ENCODE peak calls at places on chromosomes 11 and 22, in seven cellular contexts. U is IMR-90; G is AG09309; P is endodermal cell; V is CD4-positive, alpha-beta memory T cell; O is A549; X is stomach. I is an unnamed sample.
A peak's percentile ranks its signal among the peaks of the same experiment; 100 is the strongest.

GRCh38 chr11:3137486-3138177 is 27.5 kb downstream of the OSBPL5 start:
- DNase-seq in V (no peak), U (no peak), P (peak; percentile 22), O (no peak), X (no peak), G (no peak), I (no peak)

GRCh38 chr11:35163707-35164496 is 24.9 kb downstream of the CD44 start:
- DNase-seq in P (peak; percentile 64), X (no peak), V (peak; percentile 60), U (peak; percentile 31), O (no peak), G (no peak), I (no peak)

GRCh38 chr11:16088774-16089173 is 267.6 kb downstream of the SOX6 start:
- DNase-seq in U (no peak), P (no peak), X (no peak), G (no peak), O (no peak), V (no peak), I (no peak)

GRCh38 chr22:22085702-22086500 is 103.3 kb upstream of the TOP3B start:
- DNase-seq in U (peak; percentile 72), G (no peak), X (no peak), V (no peak), P (no peak), O (no peak), I (peak; percentile 22)

GRCh38 chr11:75505966-75506692 is 19.6 kb downstream of the GDPD5 start:
- DNase-seq in P (no peak), V (no peak), X (no peak), G (no peak), U (no peak), O (no peak), I (no peak)

GRCh38 chr11:61732705-61733104 is 19.7 kb upstream of the MYRF start:
- DNase-seq in P (no peak), U (peak; percentile 34), X (no peak), G (no peak), V (no peak), O (no peak), I (no peak)

GRCh38 chr11:85827768-85828639 is 17.1 kb upstream of the SYTL2 start:
- DNase-seq in V (peak; percentile 73), P (no peak), G (peak; percentile 91), U (peak; percentile 91), X (no peak), O (peak; percentile 85), I (peak; percentile 86)

GRCh38 chr11:46710821-46711269 is 8.2 kb upstream of the F2 start:
- DNase-seq in V (no peak), U (peak; percentile 97), O (peak; percentile 53), G (peak; percentile 85), P (no peak), X (no peak), I (peak; percentile 83)

GRCh38 chr11:128895505-128895904 is 4.3 kb downstream of the KCNJ5 start:
- DNase-seq in U (no peak), X (no peak), G (no peak), V (no peak), P (no peak), O (no peak), I (no peak)

GRCh38 chr11:27028653-27029052 is 12.0 kb upstream of the BBOX1 start:
- DNase-seq in V (no peak), O (no peak), X (no peak), G (no peak), U (no peak), P (no peak), I (no peak)

GRCh38 chr22:31091106-31091975 is 10.2 kb downstream of the SMTN start:
- DNase-seq in G (no peak), O (no peak), X (no peak), V (no peak), U (no peak), P (peak; percentile 42), I (no peak)
- H3K4me3 ChIP-seq in G (no peak overlapping the region), O (no peak overlapping the region), X (peak overlapping the region; percentile 2), V (no peak overlapping the region), U (no peak overlapping the region), P (no peak overlapping the region), I (no peak overlapping the region)

GRCh38 chr22:42639541-42640241 is 710 bp downstream of the ATP5MGL start:
- DNase-seq in G (no peak), O (no peak), U (no peak), P (no peak), V (no peak), X (no peak), I (no peak)
- H3K4me3 ChIP-seq in G (no peak overlapping the region), O (no peak overlapping the region), U (no peak overlapping the region), P (no peak overlapping the region), V (no peak overlapping the region), X (no peak overlapping the region), I (no peak overlapping the region)

GRCh38 chr11:126391970-126392637 is 36.6 kb downstream of the ST3GAL4 start:
- DNase-seq in O (peak; percentile 14), X (no peak), P (peak; percentile 72), U (no peak), V (no peak), G (no peak), I (no peak)
- H3K4me3 ChIP-seq in O (no peak overlapping the region), X (no peak overlapping the region), P (no peak overlapping the region), U (no peak overlapping the region), V (no peak overlapping the region), G (no peak overlapping the region), I (no peak overlapping the region)

GRCh38 chr11:1570896-1571759 is 943 bp downstream of the DUSP8 start:
- DNase-seq in G (no peak), X (no peak), O (no peak), P (peak; percentile 83), U (no peak), V (no peak), I (no peak)

GRCh38 chr11:1571760-1572199 is 291 bp downstream of the DUSP8 start:
- DNase-seq in P (no peak), X (no peak), O (no peak), V (no peak), U (no peak), G (no peak), I (no peak)

GRCh38 chr11:1570001-1570453 is 2.0 kb downstream of the DUSP8 start:
- DNase-seq in U (no peak), O (no peak), V (no peak), P (peak; percentile 53), G (no peak), X (no peak), I (no peak)

GRCh38 chr11:1569251-1569780 is 2.8 kb downstream of the DUSP8 start:
- DNase-seq in U (no peak), O (no peak), G (no peak), V (no peak), X (peak; percentile 49), P (no peak), I (no peak)

DNA sequence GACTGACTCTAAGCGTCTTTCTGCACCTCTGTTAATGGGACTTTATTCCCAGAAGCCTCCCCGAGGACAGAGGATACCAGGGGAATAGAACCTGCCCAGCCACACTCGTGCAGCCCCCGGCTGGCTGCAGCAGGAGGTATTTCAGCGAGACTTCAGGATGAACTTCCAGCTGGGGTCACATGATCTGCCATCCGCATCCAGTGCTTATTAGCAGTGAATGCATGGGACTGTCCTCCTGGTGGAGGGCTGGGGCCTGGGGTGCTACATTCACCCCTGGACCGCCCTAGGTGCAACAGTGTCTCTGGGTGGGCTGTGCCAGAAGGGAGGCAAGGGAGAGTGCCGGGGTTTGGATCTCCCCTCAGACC is 1.6 kb downstream of the DUSP8 start:
- DNase-seq in V (no peak), U (no peak), O (no peak), G (no peak), X (no peak), P (peak; percentile 51), I (no peak)
- H3K4me3 ChIP-seq in V (no peak overlapping the region), U (peak overlapping the region; percentile 58), O (peak overlapping the region; percentile 74), G (no peak overlapping the region), X (peak overlapping the region; percentile 50), P (no peak overlapping the region), I (no peak overlapping the region)

DNA sequence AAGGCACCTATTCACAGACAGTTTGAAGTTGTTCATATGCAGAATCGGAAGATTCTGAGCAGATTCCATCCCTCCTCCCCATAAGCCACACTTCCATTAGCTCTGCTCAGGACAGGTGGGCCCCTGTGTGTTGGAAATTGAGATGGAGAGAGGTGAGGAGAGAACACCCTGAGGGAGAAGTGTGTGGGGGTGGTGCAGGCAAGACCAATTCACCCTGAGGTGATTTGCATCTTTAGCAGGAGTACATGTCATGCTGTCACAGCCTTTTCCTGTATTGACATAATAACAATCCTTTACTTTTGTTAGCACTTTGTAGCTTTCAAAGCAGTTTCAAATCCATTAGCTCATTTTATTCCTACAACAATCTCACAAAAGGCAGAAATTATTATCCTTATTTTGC is 275.9 kb downstream of the ST3GAL4 start:
- DNase-seq in G (no peak), U (no peak), P (no peak), X (no peak), V (no peak), O (no peak), I (no peak)
- H3K4me3 ChIP-seq in G (no peak overlapping the region), U (no peak overlapping the region), P (no peak overlapping the region), X (no peak overlapping the region), V (no peak overlapping the region), O (no peak overlapping the region), I (no peak overlapping the region)

GRCh38 chr22:46057206-46057605 is 80.2 kb upstream of the WNT7B start:
- DNase-seq in X (peak; percentile 25), O (no peak), G (no peak), P (no peak), V (no peak), U (no peak), I (no peak)

GRCh38 chr22:46055176-46055850 is 78.4 kb upstream of the WNT7B start:
- DNase-seq in X (peak; percentile 72), O (no peak), V (no peak), U (no peak), G (no peak), P (peak; percentile 28), I (no peak)

GRCh38 chr22:46057762-46058420 is 80.9 kb upstream of the WNT7B start:
- DNase-seq in U (no peak), V (peak; percentile 43), P (peak; percentile 21), O (no peak), X (peak; percentile 57), G (no peak), I (no peak)

GRCh38 chr22:46055851-46056168 is 78.8 kb upstream of the WNT7B start:
- DNase-seq in X (no peak), G (no peak), O (no peak), P (no peak), V (no peak), U (no peak), I (no peak)

GRCh38 chr22:46056169-46057041 is 79.4 kb upstream of the WNT7B start:
- DNase-seq in O (no peak), X (peak; percentile 55), P (peak; percentile 38), G (no peak), U (no peak), V (no peak), I (no peak)
- H3K4me3 ChIP-seq in O (peak overlapping the region; percentile 11), X (peak overlapping the region; percentile 68), P (no peak overlapping the region), G (peak overlapping the region; percentile 75), U (no peak overlapping the region), V (no peak overlapping the region), I (peak overlapping the region; percentile 77)

I was measured in epithelial cell of proximal tubule.